ENCODE peak calls at places on chromosomes 6 and 20, in seven cellular contexts. L is skeletal muscle cell; X is activated effector memory CD4-positive, alpha-beta T cell treated with Interleukin-2 at 50 U/mL for 16 hours; J is AG09309; I is cardiac septum; Y is ELR; R is hypothalamus. D is an unnamed sample.

GRCh38 chr6:42819803-42820508 is 38.1 kb downstream of the BICRAL start:
- DNase-seq in L (no peak), X (no peak), J (no peak), I (no peak), Y (peak; percentile 19), R (no peak), D (no peak)

GRCh38 chr20:43776691-43777090 is 49.9 kb upstream of the GTSF1L start:
- DNase-seq in L (no peak), X (no peak), J (no peak), I (no peak), Y (peak; percentile 50), R (no peak), D (no peak)

GRCh38 chr6:154602296-154602695 is 91.8 kb upstream of the CNKSR3 start:
- DNase-seq in L (no peak), X (no peak), J (no peak), I (no peak), Y (no peak), R (no peak), D (no peak)

GRCh38 chr6:11094411-11094851 is 797 bp downstream of the SMIM13 start:
- DNase-seq in L (no peak), X (peak; percentile 36), J (no peak), I (no peak), Y (peak; percentile 77), R (peak; percentile 19), D (peak; percentile 49)

GRCh38 chr6:137903274-137903932 is 36.3 kb downstream of the TNFAIP3 start:
- DNase-seq in L (no peak), X (no peak), J (no peak), I (no peak), Y (no peak), R (no peak), D (no peak)

GRCh38 chr20:24782801-24783630 is 166.1 kb upstream of the CST7 start:
- DNase-seq in L (no peak), X (no peak), J (no peak), I (peak; percentile 36), Y (no peak), R (no peak), D (no peak)

GRCh38 chr6:135909737-135910387 is 58.4 kb downstream of the PDE7B start:
- DNase-seq in L (no peak), X (peak; percentile 18), J (no peak), I (no peak), Y (peak; percentile 67), R (no peak), D (peak; percentile 57)

GRCh38 chr6:73923899-73924485 is 228.0 kb downstream of the CD109 start:
- DNase-seq in L (peak; percentile 53), X (no peak), J (peak; percentile 7), I (no peak), Y (no peak), R (no peak), D (no peak)

GRCh38 chr6:143027058-143027457 is 33.6 kb upstream of the AIG1 start:
- DNase-seq in L (no peak), X (peak; percentile 20), J (no peak), I (peak; percentile 74), Y (peak; percentile 44), R (peak; percentile 9), D (peak; percentile 22)

GRCh38 chr20:34401741-34402455 is 38.8 kb downstream of the ITCH start:
- DNase-seq in L (no peak), X (no peak), J (no peak), I (no peak), Y (no peak), R (no peak), D (no peak)

D was measured in fibroblast of lung.